ENCODE peak calls at places on chromosomes 2 and 18, in seven cellular contexts. One of them, this sample, is unnamed.

GRCh38 chr18:51998711-51999110 is 341.3 kb upstream of the DCC start:
- DNase-seq in iris pigment epithelial cell: no peak
- DNase-seq in NCI-H774: no peak
- DNase-seq in AML-193: no peak
- DNase-seq in kidney epithelial cell: no peak
- DNase-seq in bronchial epithelial cell: no peak
- DNase-seq in activated naive CD8-positive, alpha-beta T cell treated with anti-CD3 and anti-CD28 coated beads, Interleukin-2, amount 50 U/mL, for 24 hours: no peak
- DNase-seq in this sample: no peak

GRCh38 chr2:172178035-172178434 is 75.3 kb upstream of the DLX2 start:
- DNase-seq in iris pigment epithelial cell: peak
- DNase-seq in NCI-H774: no peak
- DNase-seq in AML-193: no peak
- DNase-seq in kidney epithelial cell: peak
- DNase-seq in bronchial epithelial cell: peak
- DNase-seq in activated naive CD8-positive, alpha-beta T cell treated with anti-CD3 and anti-CD28 coated beads, Interleukin-2, amount 50 U/mL, for 24 hours: no peak
- DNase-seq in this sample: peak

GRCh38 chr18:59846814-59847490 is 52.8 kb upstream of the PMAIP1 start:
- DNase-seq in iris pigment epithelial cell: peak
- DNase-seq in NCI-H774: no peak
- DNase-seq in AML-193: no peak
- DNase-seq in kidney epithelial cell: no peak
- DNase-seq in bronchial epithelial cell: peak
- DNase-seq in activated naive CD8-positive, alpha-beta T cell treated with anti-CD3 and anti-CD28 coated beads, Interleukin-2, amount 50 U/mL, for 24 hours: peak
- DNase-seq in this sample: no peak

GRCh38 chr18:5469340-5469739 is 74.5 kb downstream of the EPB41L3 start:
- DNase-seq in iris pigment epithelial cell: no peak
- DNase-seq in NCI-H774: no peak
- DNase-seq in AML-193: no peak
- DNase-seq in kidney epithelial cell: no peak
- DNase-seq in bronchial epithelial cell: no peak
- DNase-seq in activated naive CD8-positive, alpha-beta T cell treated with anti-CD3 and anti-CD28 coated beads, Interleukin-2, amount 50 U/mL, for 24 hours: no peak
- DNase-seq in this sample: no peak

GRCh38 chr2:8219631-8220393 is 462.0 kb upstream of the ID2 start:
- DNase-seq in iris pigment epithelial cell: no peak
- DNase-seq in NCI-H774: no peak
- DNase-seq in AML-193: no peak
- DNase-seq in kidney epithelial cell: no peak
- DNase-seq in bronchial epithelial cell: no peak
- DNase-seq in activated naive CD8-positive, alpha-beta T cell treated with anti-CD3 and anti-CD28 coated beads, Interleukin-2, amount 50 U/mL, for 24 hours: no peak
- DNase-seq in this sample: no peak

GRCh38 chr18:21179590-21180220 is 62.3 kb upstream of the GREB1L start:
- DNase-seq in iris pigment epithelial cell: peak
- DNase-seq in NCI-H774: peak
- DNase-seq in AML-193: peak
- DNase-seq in kidney epithelial cell: no peak
- DNase-seq in bronchial epithelial cell: peak
- DNase-seq in activated naive CD8-positive, alpha-beta T cell treated with anti-CD3 and anti-CD28 coated beads, Interleukin-2, amount 50 U/mL, for 24 hours: peak
- DNase-seq in this sample: peak

GRCh38 chr2:111688501-111688900 is 195.5 kb downstream of the ANAPC1 start:
- DNase-seq in iris pigment epithelial cell: no peak
- DNase-seq in NCI-H774: no peak
- DNase-seq in AML-193: no peak
- DNase-seq in kidney epithelial cell: no peak
- DNase-seq in bronchial epithelial cell: no peak
- DNase-seq in activated naive CD8-positive, alpha-beta T cell treated with anti-CD3 and anti-CD28 coated beads, Interleukin-2, amount 50 U/mL, for 24 hours: no peak
- DNase-seq in this sample: no peak

GRCh38 chr2:23607925-23608324 is 222.9 kb downstream of the KLHL29 start:
- DNase-seq in iris pigment epithelial cell: no peak
- DNase-seq in NCI-H774: no peak
- DNase-seq in AML-193: no peak
- DNase-seq in kidney epithelial cell: no peak
- DNase-seq in bronchial epithelial cell: no peak
- DNase-seq in activated naive CD8-positive, alpha-beta T cell treated with anti-CD3 and anti-CD28 coated beads, Interleukin-2, amount 50 U/mL, for 24 hours: no peak
- DNase-seq in this sample: no peak

GRCh38 chr18:10122116-10122515 is 208.3 kb downstream of the VAPA start:
- DNase-seq in iris pigment epithelial cell: peak
- DNase-seq in NCI-H774: peak
- DNase-seq in AML-193: no peak
- DNase-seq in kidney epithelial cell: peak
- DNase-seq in bronchial epithelial cell: peak
- DNase-seq in activated naive CD8-positive, alpha-beta T cell treated with anti-CD3 and anti-CD28 coated beads, Interleukin-2, amount 50 U/mL, for 24 hours: no peak
- DNase-seq in this sample: peak

GRCh38 chr18:48393776-48394175 is 15.4 kb downstream of the ZBTB7C start:
- DNase-seq in iris pigment epithelial cell: no peak
- DNase-seq in NCI-H774: no peak
- DNase-seq in AML-193: no peak
- DNase-seq in kidney epithelial cell: no peak
- DNase-seq in bronchial epithelial cell: no peak
- DNase-seq in activated naive CD8-positive, alpha-beta T cell treated with anti-CD3 and anti-CD28 coated beads, Interleukin-2, amount 50 U/mL, for 24 hours: no peak
- DNase-seq in this sample: no peak

GRCh38 chr18:32280911-32281310 is 91.1 kb downstream of the MEP1B start:
- DNase-seq in iris pigment epithelial cell: no peak
- DNase-seq in NCI-H774: no peak
- DNase-seq in AML-193: no peak
- DNase-seq in kidney epithelial cell: no peak
- DNase-seq in bronchial epithelial cell: no peak
- DNase-seq in activated naive CD8-positive, alpha-beta T cell treated with anti-CD3 and anti-CD28 coated beads, Interleukin-2, amount 50 U/mL, for 24 hours: no peak
- DNase-seq in this sample: no peak

GRCh38 chr2:239247401-239248245 is 153.2 kb downstream of the HDAC4 start:
- DNase-seq in iris pigment epithelial cell: no peak
- DNase-seq in NCI-H774: no peak
- DNase-seq in AML-193: no peak
- DNase-seq in kidney epithelial cell: peak
- DNase-seq in bronchial epithelial cell: no peak
- DNase-seq in activated naive CD8-positive, alpha-beta T cell treated with anti-CD3 and anti-CD28 coated beads, Interleukin-2, amount 50 U/mL, for 24 hours: no peak
- DNase-seq in this sample: peak

GRCh38 chr2:147037048-147037447 is 807.8 kb upstream of the ACVR2A start:
- DNase-seq in iris pigment epithelial cell: no peak
- DNase-seq in NCI-H774: no peak
- DNase-seq in AML-193: no peak
- DNase-seq in kidney epithelial cell: no peak
- DNase-seq in bronchial epithelial cell: no peak
- DNase-seq in activated naive CD8-positive, alpha-beta T cell treated with anti-CD3 and anti-CD28 coated beads, Interleukin-2, amount 50 U/mL, for 24 hours: no peak
- DNase-seq in this sample: no peak

GRCh38 chr2:217356795-217357194 is 496.9 kb upstream of the TNP1 start:
- DNase-seq in iris pigment epithelial cell: no peak
- DNase-seq in NCI-H774: no peak
- DNase-seq in AML-193: no peak
- DNase-seq in kidney epithelial cell: no peak
- DNase-seq in bronchial epithelial cell: no peak
- DNase-seq in activated naive CD8-positive, alpha-beta T cell treated with anti-CD3 and anti-CD28 coated beads, Interleukin-2, amount 50 U/mL, for 24 hours: no peak
- DNase-seq in this sample: no peak

GRCh38 chr18:79786304-79786703 is 11.4 kb upstream of the KCNG2 start:
- DNase-seq in iris pigment epithelial cell: no peak
- DNase-seq in NCI-H774: no peak
- DNase-seq in AML-193: no peak
- DNase-seq in kidney epithelial cell: no peak
- DNase-seq in bronchial epithelial cell: no peak
- DNase-seq in activated naive CD8-positive, alpha-beta T cell treated with anti-CD3 and anti-CD28 coated beads, Interleukin-2, amount 50 U/mL, for 24 hours: no peak
- DNase-seq in this sample: no peak

GRCh38 chr18:55415258-55415871 is 172.6 kb downstream of the TCF4 start:
- DNase-seq in iris pigment epithelial cell: peak
- DNase-seq in NCI-H774: peak
- DNase-seq in AML-193: peak
- DNase-seq in kidney epithelial cell: no peak
- DNase-seq in bronchial epithelial cell: peak
- DNase-seq in activated naive CD8-positive, alpha-beta T cell treated with anti-CD3 and anti-CD28 coated beads, Interleukin-2, amount 50 U/mL, for 24 hours: peak
- DNase-seq in this sample: peak

GRCh38 chr2:172725284-172725683 is 10.4 kb upstream of the RAPGEF4 start:
- DNase-seq in iris pigment epithelial cell: no peak
- DNase-seq in NCI-H774: no peak
- DNase-seq in AML-193: no peak
- DNase-seq in kidney epithelial cell: no peak
- DNase-seq in bronchial epithelial cell: no peak
- DNase-seq in activated naive CD8-positive, alpha-beta T cell treated with anti-CD3 and anti-CD28 coated beads, Interleukin-2, amount 50 U/mL, for 24 hours: no peak
- DNase-seq in this sample: no peak

GRCh38 chr2:101655941-101656422 is 41.5 kb upstream of the MAP4K4 start:
- DNase-seq in iris pigment epithelial cell: peak
- DNase-seq in NCI-H774: no peak
- DNase-seq in AML-193: no peak
- DNase-seq in kidney epithelial cell: no peak
- DNase-seq in bronchial epithelial cell: no peak
- DNase-seq in activated naive CD8-positive, alpha-beta T cell treated with anti-CD3 and anti-CD28 coated beads, Interleukin-2, amount 50 U/mL, for 24 hours: no peak
- DNase-seq in this sample: no peak

This sample was measured in NCI-H748 treated with DMSO at 0.1 percent for 48 hours.